ENCODE peak calls at places on chromosomes 3 and 15, in six cellular contexts. W is HS-27A, X is H54, E is T1000, P is lower lobe of right lung, U is nephron progenitor cell. D is an unnamed sample.

GRCh38 chr3:37347941-37348340 is 173.6 kb upstream of the LRRFIP2 start:
- DNase-seq in P (no peak), U (no peak), X (no peak), W (no peak), E (no peak), D (no peak)

GRCh38 chr3:70108072-70108471 is 108.5 kb downstream of the SAMMSON start:
- DNase-seq in U (peak), P (peak), W (no peak), X (peak), E (no peak), D (no peak)

GRCh38 chr3:197189633-197190032 is 108.8 kb downstream of the DLG1 start:
- DNase-seq in U (no peak), W (no peak), P (no peak), E (no peak), X (no peak), D (no peak)

GRCh38 chr3:107710851-107711250 is 188.1 kb downstream of the BBX start:
- DNase-seq in W (no peak), X (peak), P (peak), U (no peak), E (no peak), D (no peak)

GRCh38 chr15:44092221-44092620 is 102.8 kb downstream of the FRMD5 start:
- DNase-seq in W (no peak), U (no peak), P (no peak), X (no peak), E (no peak), D (no peak)

GRCh38 chr15:35697549-35698299 is 151.8 kb upstream of the DPH6 start:
- DNase-seq in X (no peak), U (no peak), E (no peak), W (peak), P (no peak), D (no peak)

GRCh38 chr15:89058376-89058775 is 29.9 kb upstream of the ABHD2 start:
- DNase-seq in X (no peak), U (no peak), E (no peak), P (no peak), W (no peak), D (no peak)

GRCh38 chr3:181253796-181254195 is 264.3 kb upstream of the DNAJC19 start:
- DNase-seq in E (no peak), X (no peak), U (no peak), W (no peak), P (no peak), D (no peak)

GRCh38 chr15:90266485-90266884 is 1.0 kb downstream of the NGRN start:
- DNase-seq in P (no peak), W (peak), X (no peak), E (no peak), U (no peak), D (no peak)

GRCh38 chr15:98668566-98669308 is 20.4 kb downstream of the IGF1R start:
- DNase-seq in P (no peak), X (peak), W (no peak), U (no peak), E (no peak), D (no peak)

GRCh38 chr3:193816656-193817311 is 223.8 kb downstream of the OPA1 start:
- DNase-seq in X (no peak), W (no peak), U (peak), E (no peak), P (no peak), D (peak)

GRCh38 chr3:178097576-178097975 is 438.7 kb upstream of the KCNMB2 start:
- DNase-seq in E (no peak), X (no peak), W (no peak), U (no peak), P (no peak), D (no peak)

D was measured in lower leg skin.